ENCODE peak calls at places on chromosomes 16 and 17, in ten cellular contexts. Q, Z, W, R, U, F, N, J, L and O are unnamed samples. For H3K4me1 and H3K27me3, the result is how much of the 10 kb centered on the place peaks cover.

GRCh38 chr17:21039839-21040575 is 2.8 kb downstream of the USP22 start:
- DNase-seq in F (no peak), W (peak), Z (peak), U (no peak), R (no peak), L (no peak), Q (no peak), J (peak), N (peak), O (no peak)

GRCh38 chr17:69954241-69954933 is 120.6 kb upstream of the KCNJ16 start:
- DNase-seq in Z (peak), R (no peak), J (no peak), L (no peak), W (no peak), F (no peak), N (no peak), Q (no peak), U (no peak), O (no peak)

GRCh38 chr17:73430848-73431247 is 119.0 kb upstream of the CDC42EP4 start:
- DNase-seq in W (no peak), U (no peak), Q (no peak), L (no peak), F (no peak), Z (no peak), N (no peak), J (no peak), R (no peak), O (no peak)

GRCh38 chr17:43342601-43342905 is 56.2 kb upstream of the ARL4D start:
- DNase-seq in N (no peak), J (no peak), Q (no peak), F (no peak), U (no peak), L (no peak), W (no peak), Z (no peak), R (no peak), O (no peak)

GRCh38 chr17:4483012-4483840 is 15.5 kb upstream of the SPNS2 start:
- DNase-seq in Q (no peak), N (peak), J (peak), L (no peak), Z (no peak), W (peak), U (peak), F (no peak), R (peak), O (no peak)

GRCh38 chr17:51487947-51488346 is 227.6 kb downstream of the UTP18 start:
- DNase-seq in Z (no peak), L (no peak), N (peak), R (no peak), J (peak), W (peak), F (no peak), U (no peak), Q (no peak), O (no peak)

GRCh38 chr17:83136156-83136555 is 56.7 kb downstream of the METRNL start:
- DNase-seq in U (peak), F (no peak), W (no peak), R (no peak), N (no peak), L (peak), Q (no peak), J (no peak), Z (no peak), O (no peak)

GRCh38 chr17:76438906-76439305 is 14.0 kb downstream of the UBE2O start:
- DNase-seq in U (no peak), Z (peak), L (no peak), Q (no peak), W (no peak), J (no peak), N (no peak), R (no peak), F (no peak), O (no peak)

GRCh38 chr17:64781013-64781392 is 118.9 kb upstream of the SMURF2 start:
- DNase-seq in Z (no peak), N (peak), U (no peak), R (no peak), J (no peak), L (peak), F (no peak), Q (no peak), W (no peak), O (no peak)

GRCh38 chr17:57462007-57462579 is 205.8 kb downstream of the MSI2 start:
- DNase-seq in W (no peak), N (no peak), R (no peak), U (no peak), Z (no peak), L (no peak), Q (no peak), J (no peak), F (no peak), O (no peak)
- H3K4me1 ChIP-seq in W (under half), N (under half), R (half or more), U (under half), Z (under half), L (under half), Q (under half), J (under half), F (under half), O (under half)

DNA sequence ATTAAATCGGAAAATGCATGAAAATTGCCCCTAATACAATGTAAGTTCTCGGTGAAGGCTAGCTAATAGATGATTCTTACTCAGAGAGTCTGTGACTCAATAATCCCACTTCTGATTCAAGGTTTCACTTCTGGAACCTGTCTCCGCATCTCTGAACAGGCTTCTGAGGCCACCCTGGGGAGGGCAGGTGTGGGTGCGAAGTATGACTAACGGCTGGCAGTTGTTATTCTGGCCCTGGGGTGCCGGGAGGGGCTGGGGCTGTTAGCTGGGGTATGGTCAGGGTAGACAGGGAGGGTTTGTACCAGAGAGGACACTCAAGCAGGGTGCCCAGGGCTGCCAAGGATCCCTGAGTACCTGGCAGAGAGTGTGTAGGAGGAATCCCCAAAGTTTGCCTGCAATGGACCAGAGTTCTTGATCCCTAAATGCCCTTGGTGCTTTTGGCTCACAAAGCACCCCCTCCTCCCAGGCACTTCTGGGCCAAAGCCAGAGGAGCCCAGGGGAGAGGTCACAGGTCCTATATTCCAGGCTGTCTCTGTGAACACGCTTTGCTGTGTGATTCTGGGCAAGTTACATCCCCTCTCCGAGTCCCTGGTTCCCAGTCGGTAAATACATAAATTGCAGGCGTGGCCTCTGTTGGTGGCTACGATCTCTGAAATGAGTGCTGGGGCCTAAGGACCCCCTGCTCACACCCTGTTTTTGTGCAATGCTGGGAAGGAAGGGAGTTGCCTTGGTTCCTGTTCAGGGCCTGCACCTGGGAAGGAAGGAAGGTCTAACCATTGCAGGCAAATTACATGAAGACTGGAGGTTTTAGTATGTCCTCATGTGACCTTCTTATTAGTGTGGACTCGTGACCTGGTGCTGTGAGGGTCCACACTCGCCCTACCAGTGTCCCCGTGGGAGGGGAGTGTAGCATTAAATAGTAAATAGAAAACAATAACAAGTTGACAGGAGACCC is 49.9 kb upstream of the CPNE2 start:
- DNase-seq in W (no peak), Q (no peak), Z (peak), L (no peak), R (no peak), F (peak), J (no peak), U (peak), N (no peak), O (no peak)
- H3K4me3 ChIP-seq in W (no peak), Q (no peak), Z (no peak), L (no peak), R (no peak), F (peak), J (no peak), U (no peak), N (no peak), O (no peak)

DNA sequence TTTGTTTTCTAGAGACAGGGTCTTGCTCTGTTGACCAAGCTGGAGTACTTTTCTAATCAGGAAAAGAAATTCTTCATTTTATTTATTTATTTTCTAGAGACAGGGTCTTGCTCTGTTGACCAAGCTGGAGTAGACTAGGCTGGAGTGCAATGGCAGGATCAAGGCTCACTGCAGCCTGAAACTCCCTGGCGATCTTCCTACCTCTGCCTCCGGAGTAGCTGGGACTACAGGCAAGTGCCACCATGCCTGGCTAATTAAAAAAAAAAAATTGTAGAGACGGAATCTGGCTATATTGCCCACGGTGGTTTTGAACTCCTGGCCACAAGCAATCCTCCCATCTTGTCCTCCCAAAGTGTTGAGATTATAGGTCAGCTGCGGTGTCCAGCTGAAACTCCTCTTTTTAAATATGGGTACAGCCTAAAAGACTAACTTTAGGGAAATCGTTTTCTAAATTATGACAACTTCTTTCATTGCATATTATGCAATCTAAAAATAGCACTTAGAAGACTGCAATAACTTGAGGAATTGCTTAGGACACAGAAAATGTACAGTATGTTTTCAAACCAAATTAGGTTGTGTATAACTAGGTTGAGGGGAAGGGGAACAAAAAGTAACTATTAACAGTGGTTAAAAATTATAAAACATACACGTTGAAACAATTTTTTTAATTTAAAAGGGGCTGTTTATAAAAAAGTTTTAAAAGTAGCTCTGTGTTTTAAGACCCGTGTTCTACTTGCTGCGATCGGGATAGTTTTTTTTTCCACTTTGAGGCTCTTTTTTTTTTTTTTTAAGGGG is 4.8 kb downstream of the PRAC1 start:
- DNase-seq in J (no peak), N (no peak), L (no peak), U (no peak), Q (no peak), F (no peak), W (no peak), Z (no peak), R (no peak), O (no peak)
- H3K27me3 ChIP-seq in J (half or more), N (half or more), L (half or more), U (half or more), Q (under half), F (half or more), W (under half), Z (half or more), R (half or more), O (under half)

GRCh38 chr17:74603032-74603635 is 11.1 kb upstream of the CD300LD start:
- DNase-seq in J (no peak), F (no peak), R (no peak), L (no peak), U (no peak), Q (no peak), W (no peak), N (no peak), Z (no peak), O (no peak)
- H3K4me1 ChIP-seq in J (under half), F (under half), R (under half), L (under half), U (under half), Q (under half), W (under half), N (under half), Z (under half), O (under half)

DNA sequence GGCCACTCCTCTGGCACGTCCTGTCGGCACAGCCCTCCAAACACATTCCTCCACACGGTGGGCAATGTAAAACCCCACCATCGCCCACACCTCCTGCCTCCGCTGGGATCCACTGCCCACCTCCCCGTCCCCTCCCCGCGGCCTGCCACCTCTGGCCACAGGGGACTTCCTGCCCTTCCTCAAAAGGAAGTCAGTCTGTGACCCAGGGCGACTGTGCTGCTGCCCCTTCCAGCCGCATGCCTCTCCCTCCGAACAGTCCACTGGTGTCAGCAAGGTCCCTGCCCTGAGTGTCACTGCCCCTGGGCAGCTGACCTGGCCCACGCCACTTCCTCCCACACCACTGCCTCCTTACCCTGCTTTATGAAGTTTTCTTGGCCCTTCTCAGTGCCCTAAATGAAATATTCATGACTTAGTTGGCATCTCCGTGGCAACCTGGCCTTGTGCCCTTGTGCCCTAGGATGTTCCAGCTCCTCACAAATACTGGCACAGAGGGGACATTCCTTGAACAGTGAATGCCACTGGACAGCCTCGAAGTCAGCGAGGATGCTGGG is 2.0 kb downstream of the PLD6 start:
- DNase-seq in Z (no peak), R (peak), Q (peak), W (no peak), N (no peak), F (no peak), J (no peak), U (peak), L (no peak), O (no peak)
- H3K4me3 ChIP-seq in Z (no peak), R (no peak), Q (no peak), W (peak), N (no peak), F (no peak), J (no peak), U (no peak), L (no peak), O (peak)

GRCh38 chr16:50696126-50696525 is 2.7 kb downstream of the NOD2 start:
- DNase-seq in J (no peak), L (no peak), Z (no peak), U (no peak), F (no peak), R (no peak), W (no peak), Q (no peak), N (peak), O (no peak)
- H3K27me3 ChIP-seq in J (under half), L (under half), Z (under half), U (under half), F (under half), R (under half), W (under half), Q (under half), N (under half), O (under half)